ENCODE peak calls at places on chromosomes 1 and 21, in six cellular contexts. M is left ventricle myocardium inferior; T is BJ; L is activated gamma-delta T cell treated with Interleukin-2 at 50 U/mL for 16 hours; W is AG09309; U is stimulated activated CD4-positive, alpha-beta T cell treated with anti-CD3 and anti-CD28 coated beads, Interleukin-4, amount 100 ng/mL, for 48 hours. E is an unnamed sample.

GRCh38 chr1:240356568-240356967 is 255.4 kb downstream of the GREM2 start:
- DNase-seq in U (no peak), M (no peak), W (no peak), L (no peak), T (no peak), E (no peak)

GRCh38 chr1:107286125-107286524 is 145.3 kb downstream of the NTNG1 start:
- DNase-seq in L (no peak), W (no peak), U (no peak), M (no peak), T (no peak), E (no peak)

GRCh38 chr1:209218986-209219385 is 364.5 kb upstream of the CAMK1G start:
- DNase-seq in M (no peak), U (no peak), T (no peak), L (no peak), W (no peak), E (no peak)

GRCh38 chr1:205563927-205564441 is 59.5 kb downstream of the CDK18 start:
- DNase-seq in L (no peak), M (no peak), W (no peak), T (no peak), U (no peak), E (no peak)

GRCh38 chr1:178055779-178056471 is 38.0 kb upstream of the RASAL2 start:
- DNase-seq in W (no peak), T (no peak), M (no peak), L (no peak), U (no peak), E (no peak)

GRCh38 chr1:89607888-89608626 is 24.9 kb upstream of the LRRC8C start:
- DNase-seq in U (peak), M (peak), L (peak), T (no peak), W (no peak), E (no peak)

GRCh38 chr1:161427733-161428516 is 60.2 kb upstream of the CFAP126 start:
- DNase-seq in W (no peak), T (no peak), M (no peak), U (no peak), L (no peak), E (peak)

GRCh38 chr1:172402878-172403573 is 17.5 kb upstream of the C1orf105 start:
- DNase-seq in U (no peak), W (no peak), T (no peak), L (no peak), M (no peak), E (no peak)

GRCh38 chr1:33634806-33635205 is 162.4 kb downstream of the ZSCAN20 start:
- DNase-seq in W (no peak), T (no peak), M (peak), U (no peak), L (no peak), E (no peak)

GRCh38 chr1:152741656-152742055 is 16.2 kb upstream of the KPRP start:
- DNase-seq in U (no peak), W (no peak), M (no peak), L (no peak), T (no peak), E (no peak)

GRCh38 chr1:155933591-155934096 is 569 bp downstream of the KHDC4 start:
- DNase-seq in U (no peak), L (no peak), M (no peak), W (no peak), T (no peak), E (no peak)

GRCh38 chr21:40923914-40924313 is 77.0 kb upstream of the DSCAM start:
- DNase-seq in M (no peak), W (no peak), U (no peak), T (no peak), L (no peak), E (no peak)

GRCh38 chr1:99935534-99935933 is 34.3 kb upstream of the SLC35A3 start:
- DNase-seq in T (no peak), U (no peak), W (no peak), L (no peak), M (no peak), E (no peak)

GRCh38 chr1:84913025-84913892 is 20.3 kb upstream of the LPAR3 start:
- DNase-seq in T (no peak), U (no peak), M (no peak), W (peak), L (no peak), E (no peak)

GRCh38 chr1:95084317-95085176 is 11.8 kb upstream of the ALG14 start:
- DNase-seq in U (no peak), T (no peak), L (peak), M (no peak), W (no peak), E (no peak)

GRCh38 chr1:167824163-167824794 is 89.7 kb downstream of the ADCY10 start:
- DNase-seq in L (no peak), W (no peak), M (no peak), U (no peak), T (no peak), E (no peak)

GRCh38 chr1:110557481-110557880 is 38.5 kb upstream of the KCNA10 start:
- DNase-seq in M (no peak), W (no peak), T (no peak), U (no peak), L (no peak), E (no peak)

GRCh38 chr1:22365331-22366295 is 86.0 kb upstream of the ZBTB40 start:
- DNase-seq in M (no peak), U (no peak), W (no peak), L (no peak), T (no peak), E (no peak)